ENCODE peak calls at places on chromosome 7, in four cellular contexts. Y is astrocyte of the spinal cord, T is NT2/D1, J is NCI-H2081. N is an unnamed sample.

GRCh38 chr7:55964802-55965470 is 551 bp downstream of the NIPSNAP2 start:
- DNase-seq in T (peak), J (peak), Y (peak), N (peak)

GRCh38 chr7:118264836-118265235 is 40.3 kb downstream of the ANKRD7 start:
- DNase-seq in J (no peak), Y (no peak), T (no peak), N (no peak)

GRCh38 chr7:108589874-108590273 is 20.2 kb downstream of the DNAJB9 start:
- DNase-seq in J (no peak), T (no peak), Y (no peak), N (no peak)

GRCh38 chr7:157469181-157470016 is 132.6 kb downstream of the DNAJB6 start:
- DNase-seq in J (no peak), T (no peak), Y (no peak), N (no peak)

GRCh38 chr7:44284216-44284615 is 41.2 kb downstream of the CAMK2B start:
- DNase-seq in Y (no peak), J (no peak), T (no peak), N (no peak)

GRCh38 chr7:28474267-28474618 is 61.9 kb downstream of the CREB5 start:
- DNase-seq in T (no peak), Y (no peak), J (no peak), N (no peak)

GRCh38 chr7:80641548-80641947 is 3.1 kb downstream of the CD36 start:
- DNase-seq in T (no peak), Y (no peak), J (no peak), N (no peak)

GRCh38 chr7:54888736-54889082 is 129.7 kb upstream of the SEC61G start:
- DNase-seq in Y (no peak), J (no peak), T (no peak), N (no peak)

GRCh38 chr7:149774237-149775175 is 1.1 kb upstream of the ZNF467 start:
- DNase-seq in J (no peak), T (no peak), Y (no peak), N (no peak)

GRCh38 chr7:6691609-6692106 is 15.1 kb downstream of the ZNF12 start:
- DNase-seq in T (no peak), Y (peak), J (no peak), N (peak)

GRCh38 chr7:29881724-29882123 is 75.4 kb downstream of the WIPF3 start:
- DNase-seq in Y (no peak), T (peak), J (no peak), N (no peak)

N was measured in GM12865.